ENCODE peak calls at places on chromosomes 1 and 21, in ten cellular contexts. M, T, W, B, E, P, Y, K, O and C are unnamed samples.

GRCh38 chr1:238399558-238399957 is 508.8 kb upstream of the ZP4 start:
- DNase-seq in B (no peak), O (no peak), P (no peak), E (no peak), K (no peak), T (no peak), Y (no peak), W (no peak), M (no peak), C (no peak)

GRCh38 chr1:22225858-22226584 is 83.1 kb upstream of the WNT4 start:
- DNase-seq in O (no peak), B (no peak), P (no peak), W (no peak), Y (no peak), M (no peak), T (no peak), E (no peak), K (no peak), C (no peak)

GRCh38 chr1:192459467-192459866 is 116.1 kb upstream of the RGS1 start:
- DNase-seq in Y (no peak), P (no peak), M (no peak), K (no peak), T (no peak), B (no peak), W (no peak), O (no peak), E (no peak), C (no peak)

GRCh38 chr1:208136459-208137143 is 107.6 kb downstream of the PLXNA2 start:
- DNase-seq in M (no peak), B (no peak), W (no peak), O (no peak), T (no peak), P (no peak), K (no peak), Y (no peak), E (no peak), C (no peak)

GRCh38 chr1:8763888-8764287 is 53.6 kb downstream of the RERE start:
- DNase-seq in Y (no peak), E (peak; percentile 34), T (no peak), P (no peak), K (no peak), B (no peak), O (no peak), M (no peak), W (no peak), C (no peak)

GRCh38 chr1:180229483-180230415 is at the start of gene LHX4:
- DNase-seq in O (no peak), P (peak; percentile 36), Y (peak; percentile 49), B (peak; percentile 73), M (no peak), E (peak; percentile 59), K (no peak), T (peak; percentile 37), W (peak; percentile 58), C (no peak)

GRCh38 chr1:55623339-55623738 is 408.2 kb upstream of the USP24 start:
- DNase-seq in P (peak; percentile 72), Y (peak; percentile 38), B (no peak), O (no peak), W (no peak), E (peak; percentile 5), T (no peak), M (no peak), K (peak; percentile 72), C (no peak)

GRCh38 chr1:85935234-85935633 is 221.3 kb downstream of the COL24A1 start:
- DNase-seq in W (no peak), T (no peak), K (no peak), O (no peak), M (no peak), Y (no peak), P (no peak), B (no peak), E (no peak), C (no peak)

GRCh38 chr1:171817511-171818265 is 23.6 kb upstream of the DNM3 start:
- DNase-seq in T (peak; percentile 18), K (no peak), O (no peak), W (peak; percentile 88), Y (no peak), E (no peak), B (no peak), P (no peak), M (no peak), C (no peak)

GRCh38 chr1:89598450-89599331 is 34.2 kb upstream of the LRRC8C start:
- DNase-seq in B (no peak), W (peak; percentile 46), M (no peak), O (no peak), T (no peak), P (no peak), E (peak; percentile 29), Y (no peak), K (no peak), C (no peak)

GRCh38 chr1:195745170-195746009 is 862.9 kb downstream of the KCNT2 start:
- DNase-seq in Y (no peak), W (no peak), P (no peak), O (no peak), B (no peak), K (no peak), T (no peak), M (no peak), E (no peak), C (no peak)

GRCh38 chr1:175933801-175934200 is 190.4 kb upstream of the TNR start:
- DNase-seq in Y (no peak), M (no peak), E (peak; percentile 14), K (no peak), P (no peak), T (no peak), O (no peak), W (no peak), B (no peak), C (no peak)

GRCh38 chr21:34004984-34005383 is 68.4 kb upstream of the MRPS6 start:
- DNase-seq in E (peak; percentile 23), K (peak; percentile 32), O (no peak), W (peak; percentile 10), Y (no peak), P (peak; percentile 61), M (no peak), B (no peak), T (no peak), C (no peak)

GRCh38 chr1:186943891-186944686 is 115.3 kb downstream of the PLA2G4A start:
- DNase-seq in P (no peak), Y (no peak), E (no peak), T (no peak), O (no peak), W (no peak), K (no peak), M (no peak), B (no peak), C (no peak)

GRCh38 chr1:115706774-115707425 is 61.6 kb downstream of the CASQ2 start:
- DNase-seq in B (no peak), M (peak; percentile 25), T (no peak), O (no peak), Y (no peak), E (peak; percentile 89), K (no peak), P (no peak), W (no peak), C (no peak)

GRCh38 chr1:153417136-153417888 is 992 bp downstream of the S100A7A start:
- DNase-seq in W (no peak), E (no peak), P (no peak), B (no peak), O (no peak), Y (no peak), M (no peak), K (no peak), T (no peak), C (no peak)

GRCh38 chr1:22712502-22713271 is 2.0 kb downstream of the EPHB2 start:
- DNase-seq in M (no peak), O (no peak), Y (no peak), P (no peak), W (no peak), B (no peak), E (no peak), T (peak; percentile 50), K (no peak), C (no peak)

GRCh38 chr1:159929155-159930051 is 4.1 kb upstream of the TAGLN2 start:
- DNase-seq in E (no peak), W (no peak), Y (no peak), O (no peak), P (no peak), M (no peak), T (no peak), B (no peak), K (no peak), C (no peak)

GRCh38 chr1:50426108-50426700 is 3.0 kb upstream of the DMRTA2 start:
- DNase-seq in P (no peak), E (no peak), B (no peak), Y (no peak), O (no peak), K (no peak), W (no peak), T (no peak), M (no peak), C (no peak)

GRCh38 chr1:197399691-197400521 is 131.9 kb downstream of the CRB1 start:
- DNase-seq in K (no peak), M (no peak), O (no peak), P (no peak), Y (no peak), W (peak; percentile 66), B (peak; percentile 10), E (peak; percentile 44), T (no peak), C (no peak)

GRCh38 chr1:17839641-17840196 is 84.6 kb downstream of the ACTL8 start:
- DNase-seq in K (no peak), W (no peak), M (no peak), O (no peak), T (no peak), P (no peak), Y (no peak), E (no peak), B (no peak), C (no peak)

GRCh38 chr1:246695666-246696065 is 28.5 kb upstream of the SCCPDH start:
- DNase-seq in T (no peak), W (no peak), K (no peak), M (no peak), E (no peak), Y (peak; percentile 17), O (no peak), B (no peak), P (no peak), C (no peak)

GRCh38 chr1:160177667-160178066 is 12.7 kb upstream of the CASQ1 start:
- DNase-seq in E (no peak), Y (no peak), M (no peak), K (no peak), P (no peak), O (no peak), B (no peak), W (no peak), T (no peak), C (no peak)